ENCODE peak calls at places on chromosomes 12 and 14, in six cellular contexts. L is CD8-positive, alpha-beta T cell; Y is fibroblast of lung; K is mammary epithelial cell; Z is GM23338; W is heart right ventricle. U is an unnamed sample. For H3K4me1, the result is how much of the 10 kb centered on the place peaks cover.

GRCh38 chr14:30354439-30354838 is 204.5 kb upstream of the G2E3 start:
- DNase-seq in L (no peak), Y (no peak), K (no peak), Z (no peak), W (no peak), U (no peak)

GRCh38 chr14:84927096-84927910 is 602.6 kb upstream of the FLRT2 start:
- DNase-seq in L (no peak), Y (peak), K (no peak), Z (no peak), W (no peak), U (no peak)

GRCh38 chr12:96876966-96877365 is 30.1 kb upstream of the NEDD1 start:
- DNase-seq in L (no peak), Y (peak), K (peak), Z (no peak), W (no peak), U (no peak)

GRCh38 chr12:50087159-50087558 is 2.0 kb downstream of the SMARCD1 start:
- DNase-seq in L (no peak), Y (no peak), K (no peak), Z (no peak), W (no peak), U (no peak)

GRCh38 chr12:128715485-128715884 is 108.3 kb downstream of the SLC15A4 start:
- DNase-seq in L (no peak), Y (no peak), K (no peak), Z (no peak), W (no peak), U (no peak)

GRCh38 chr12:55809274-55809673 is 8.2 kb downstream of the SARNP start:
- DNase-seq in L (no peak), Y (no peak), K (no peak), Z (no peak), W (no peak), U (no peak)

GRCh38 chr12:119322324-119322723 is 12.2 kb upstream of the CCDC60 start:
- DNase-seq in L (no peak), Y (no peak), K (no peak), Z (no peak), W (peak), U (no peak)

GRCh38 chr12:830111-830867 is 77.9 kb downstream of the WNK1 start:
- DNase-seq in L (no peak), Y (no peak), K (no peak), Z (no peak), W (no peak), U (no peak)

GRCh38 chr12:89244536-89244935 is 107.8 kb downstream of the DUSP6 start:
- DNase-seq in L (peak), Y (peak), K (no peak), Z (no peak), W (no peak), U (no peak)

GRCh38 chr14:37198273-37198598 is 499 bp downstream of the MIPOL1 start:
- DNase-seq in L (no peak), Y (no peak), K (no peak), Z (no peak), W (no peak), U (no peak)

GRCh38 chr14:99424306-99424877 is 56.3 kb downstream of the SETD3 start:
- DNase-seq in L (no peak), Y (no peak), K (no peak), Z (peak), W (no peak), U (no peak)

GRCh38 chr14:74616996-74617700 is 5.1 kb upstream of the LTBP2 start:
- DNase-seq in L (no peak), Y (peak), K (no peak), Z (peak), W (no peak), U (peak)

GRCh38 chr12:107436376-107436775 is 249.2 kb upstream of the PWP1 start:
- DNase-seq in L (no peak), Y (peak), K (peak), Z (peak), W (no peak), U (no peak)

GRCh38 chr12:22700126-22700525 is 75.2 kb downstream of the ETNK1 start:
- DNase-seq in L (no peak), Y (peak), K (no peak), Z (no peak), W (no peak), U (no peak)

GRCh38 chr12:25725874-25726273 is 172.8 kb upstream of the LMNTD1 start:
- DNase-seq in L (no peak), Y (peak), K (peak), Z (no peak), W (no peak), U (no peak)

GRCh38 chr14:24790196-24790595 is 156.2 kb upstream of the GZMB start:
- DNase-seq in L (no peak), Y (no peak), K (no peak), Z (no peak), W (no peak), U (no peak)

GRCh38 chr12:52050116-52050770 is 999 bp upstream of the NR4A1 start:
- DNase-seq in L (no peak), Y (no peak), K (peak), Z (peak), W (no peak), U (no peak)

GRCh38 chr12:27868165-27868564 is 88.1 kb upstream of the MANSC4 start:
- DNase-seq in L (no peak), Y (peak), K (peak), Z (no peak), W (no peak), U (no peak)

GRCh38 chr12:52233462-52234141 is 559 bp downstream of the KRT7 start:
- DNase-seq in L (no peak), Y (no peak), K (no peak), Z (peak), W (no peak), U (no peak)

GRCh38 chr14:22837750-22838538 is 1.6 kb downstream of the MMP14 start:
- DNase-seq in L (no peak), Y (peak), K (peak), Z (peak), W (peak), U (peak)

GRCh38 chr12:7989827-7990491 is 42.6 kb upstream of the FOXJ2 start:
- DNase-seq in L (peak), Y (no peak), K (no peak), Z (no peak), W (peak), U (peak)

GRCh38 chr12:25960176-25960575 is 1.7 kb downstream of the RASSF8 start:
- DNase-seq in L (no peak), Y (peak), K (peak), Z (peak), W (peak), U (no peak)

GRCh38 chr12:68641138-68641537 is 30.4 kb downstream of the RAP1B start:
- DNase-seq in L (no peak), Y (peak), K (peak), Z (no peak), W (no peak), U (no peak)

GRCh38 chr12:102939670-102940222 is 17.7 kb upstream of the ASCL1 start:
- DNase-seq in L (no peak), Y (no peak), K (no peak), Z (peak), W (no peak), U (no peak)

GRCh38 chr14:44490966-44491365 is 16.1 kb downstream of the FSCB start:
- DNase-seq in L (no peak), Y (no peak), K (no peak), Z (no peak), W (no peak), U (no peak)

GRCh38 chr12:16606201-16606849 is 363 bp upstream of the LMO3 start:
- DNase-seq in L (no peak), Y (peak), K (peak), Z (peak), W (no peak), U (no peak)

GRCh38 chr12:92509156-92509758 is 193.5 kb upstream of the PLEKHG7 start:
- DNase-seq in L (no peak), Y (peak), K (peak), Z (no peak), W (no peak), U (no peak)

GRCh38 chr14:91649930-91650329 is 82.0 kb downstream of the CATSPERB start:
- DNase-seq in L (peak), Y (peak), K (peak), Z (peak), W (peak), U (no peak)

GRCh38 chr14:36844443-36844842 is 182.8 kb downstream of the PAX9 start:
- DNase-seq in L (no peak), Y (no peak), K (no peak), Z (peak), W (no peak), U (no peak)

GRCh38 chr12:73421832-73422231 is 1115.8 kb upstream of the ATXN7L3B start:
- DNase-seq in L (no peak), Y (peak), K (peak), Z (no peak), W (no peak), U (no peak)

GRCh38 chr12:64450711-64451486 is 1.0 kb upstream of the TBK1 start:
- DNase-seq in L (no peak), Y (peak), K (peak), Z (peak), W (no peak), U (no peak)

GRCh38 chr12:20007331-20007730 is 361.0 kb upstream of the PDE3A start:
- DNase-seq in L (no peak), Y (no peak), K (no peak), Z (no peak), W (no peak), U (no peak)

GRCh38 chr12:65953621-65954020 is 129.3 kb downstream of the HMGA2 start:
- DNase-seq in L (no peak), Y (peak), K (no peak), Z (no peak), W (no peak), U (no peak)
- H3K4me1 ChIP-seq in L (under half), Y (under half), K (half or more), Z (under half), W (under half), U (under half)

GRCh38 chr12:98578392-98578791 is 15.1 kb upstream of the SLC25A3 start:
- DNase-seq in L (no peak), Y (no peak), K (no peak), Z (no peak), W (no peak), U (no peak)
- H3K27ac ChIP-seq in L (no peak), Y (no peak), K (no peak), Z (no peak), W (no peak), U (no peak)

GRCh38 chr12:130396667-130397066 is 59.0 kb downstream of the PIWIL1 start:
- DNase-seq in L (no peak), Y (no peak), K (no peak), Z (no peak), W (no peak), U (no peak)

GRCh38 chr12:130405332-130405731 is 67.6 kb downstream of the PIWIL1 start:
- DNase-seq in L (no peak), Y (no peak), K (no peak), Z (no peak), W (no peak), U (no peak)

GRCh38 chr12:130398089-130398848 is 60.6 kb downstream of the PIWIL1 start:
- DNase-seq in L (no peak), Y (no peak), K (no peak), Z (no peak), W (no peak), U (no peak)

GRCh38 chr12:130401703-130402102 is 64.0 kb downstream of the PIWIL1 start:
- DNase-seq in L (no peak), Y (no peak), K (no peak), Z (peak), W (no peak), U (no peak)
- TF ChIP-seq CTCF in L (no peak), Y (no peak), K (no peak), Z (peak), W (no peak), U (no peak)

GRCh38 chr14:54627718-54628345 is 60.9 kb downstream of the SAMD4A start:
- DNase-seq in L (no peak), Y (peak), K (no peak), Z (peak), W (peak), U (no peak)
- H3K4me1 ChIP-seq in L (under half), Y (under half), K (under half), Z (under half), W (half or more), U (under half)

GRCh38 chr12:122064034-122064777 is 14.3 kb upstream of the MLXIP start:
- DNase-seq in L (peak), Y (peak), K (peak), Z (peak), W (peak), U (peak)
- H3K27ac ChIP-seq in L (no peak), Y (peak), K (no peak), Z (no peak), W (peak), U (peak)